ENCODE peak calls at places on chromosome 9, in four cellular contexts. E is iPS-NIHi11; J is activated CD8-positive, alpha-beta T cell treated with anti-CD3 and anti-CD28 coated beads for 36 hours; C is sciatic nerve. W is an unnamed sample.

GRCh38 chr9:116080561-116080960 is 73.0 kb upstream of the PAPPA start:
- DNase-seq in E (no peak), J (no peak), C (no peak), W (no peak)

GRCh38 chr9:114606597-114607207 is 4.4 kb upstream of the TMEM268 start:
- DNase-seq in J (no peak), E (no peak), C (no peak), W (peak; percentile 91)

GRCh38 chr9:116015855-116016254 is 137.7 kb upstream of the PAPPA start:
- DNase-seq in E (no peak), C (no peak), J (no peak), W (no peak)

GRCh38 chr9:30504502-30504905 is 1879.9 kb upstream of the ACO1 start:
- DNase-seq in C (no peak), E (no peak), J (no peak), W (no peak)

GRCh38 chr9:123741214-123741613 is 188.7 kb downstream of the DENND1A start:
- DNase-seq in C (no peak), E (no peak), J (no peak), W (no peak)

GRCh38 chr9:94780516-94780950 is 54.0 kb downstream of the AOPEP start:
- DNase-seq in E (no peak), C (no peak), J (peak; percentile 39), W (no peak)

GRCh38 chr9:73911814-73912213 is 585.3 kb upstream of the RORB start:
- DNase-seq in J (no peak), C (no peak), E (no peak), W (no peak)

GRCh38 chr9:136773386-136774044 is 9.2 kb upstream of the LCN15 start:
- DNase-seq in E (peak; percentile 71), J (peak; percentile 60), C (no peak), W (peak; percentile 47)